ENCODE peak calls at places on chromosomes 12 and 14, in nine cellular contexts. H is NCI-H1105; P is transverse colon; M is non-pigmented ciliary epithelial cell; K is type B pancreatic cell; Z is T-cell; Q is stimulated activated CD8-positive, alpha-beta memory T cell treated with anti-CD3 and anti-CD28 coated beads, Interleukin-12 subunit alpha, Interleukin-12 subunit beta, amount 100 ng/mL, for 4 hours; L is activated CD4-positive, alpha-beta T cell treated with anti-CD3 and anti-CD28 coated beads for 24 hours; X is skeletal muscle cell. O is an unnamed sample.

GRCh38 chr12:89060133-89060532 is 292.2 kb downstream of the DUSP6 start:
- DNase-seq in H (no peak), P (no peak), M (no peak), K (no peak), Z (no peak), Q (no peak), L (no peak), X (no peak), O (no peak)

GRCh38 chr14:99605299-99605961 is 1.4 kb upstream of the CCDC85C start:
- DNase-seq in H (peak), P (peak), M (no peak), K (no peak), Z (peak), Q (peak), L (peak), X (no peak), O (peak)

GRCh38 chr14:24195186-24196070 is at the start of gene TM9SF1:
- DNase-seq in H (peak), P (peak), M (peak), K (peak), Z (peak), Q (peak), L (peak), X (peak), O (peak)

GRCh38 chr14:94383777-94384176 is 4.6 kb downstream of the SERPINA1 start:
- DNase-seq in H (no peak), P (no peak), M (no peak), K (peak), Z (no peak), Q (no peak), L (no peak), X (no peak), O (no peak)

GRCh38 chr14:89359477-89360222 is 57.4 kb downstream of the FOXN3 start:
- DNase-seq in H (no peak), P (no peak), M (no peak), K (no peak), Z (no peak), Q (no peak), L (no peak), X (no peak), O (no peak)

GRCh38 chr14:105374389-105374788 is 23.9 kb upstream of the TEX22 start:
- DNase-seq in H (no peak), P (no peak), M (no peak), K (no peak), Z (no peak), Q (no peak), L (no peak), X (no peak), O (no peak)

GRCh38 chr14:34629657-34630529 is at the start of gene SNX6:
- DNase-seq in H (peak), P (peak), M (no peak), K (peak), Z (peak), Q (peak), L (peak), X (peak), O (peak)

GRCh38 chr14:86124328-86124727 is 594.4 kb downstream of the FLRT2 start:
- DNase-seq in H (no peak), P (no peak), M (no peak), K (no peak), Z (no peak), Q (no peak), L (no peak), X (no peak), O (no peak)

GRCh38 chr12:22283006-22283506 is 51.5 kb downstream of the ST8SIA1 start:
- DNase-seq in H (no peak), P (no peak), M (peak), K (no peak), Z (no peak), Q (no peak), L (no peak), X (peak), O (no peak)

GRCh38 chr12:129607293-129607692 is 296.5 kb downstream of the TMEM132D start:
- DNase-seq in H (no peak), P (no peak), M (peak), K (no peak), Z (no peak), Q (no peak), L (no peak), X (peak), O (no peak)

GRCh38 chr14:59254146-59254910 is 65.9 kb downstream of the DAAM1 start:
- DNase-seq in H (no peak), P (peak), M (peak), K (no peak), Z (no peak), Q (no peak), L (no peak), X (peak), O (peak)

O was measured in stomach.